ENCODE peak calls at places on chromosomes 13 and 19, in nine cellular contexts. One of them, this sample, is unnamed.

GRCh38 chr19:19349365-19349764 is 28.7 kb downstream of the MAU2 start:
- DNase-seq in stimulated activated CD4-positive, alpha-beta T cell treated with anti-CD3 and anti-CD28 coated beads, Interleukin-4, amount 100 ng/mL, for 24 hours: no peak
- DNase-seq in non-pigmented ciliary epithelial cell: no peak
- DNase-seq in NCI-H774: no peak
- DNase-seq in NAMALWA: no peak
- DNase-seq in fibroblast of the conjunctiva: no peak
- DNase-seq in GM20000: no peak
- DNase-seq in effector memory CD4-positive, alpha-beta T cell: no peak
- DNase-seq in H54: no peak
- DNase-seq in this sample: no peak

GRCh38 chr19:35160629-35161433 is 6.3 kb downstream of the FXYD5 start:
- DNase-seq in stimulated activated CD4-positive, alpha-beta T cell treated with anti-CD3 and anti-CD28 coated beads, Interleukin-4, amount 100 ng/mL, for 24 hours: no peak
- DNase-seq in fibroblast of the conjunctiva: no peak
- DNase-seq in H54: no peak
- DNase-seq in NAMALWA: no peak
- DNase-seq in effector memory CD4-positive, alpha-beta T cell: no peak
- DNase-seq in NCI-H774: no peak
- DNase-seq in GM20000: no peak
- DNase-seq in non-pigmented ciliary epithelial cell: no peak
- DNase-seq in this sample: no peak

GRCh38 chr19:12111176-12111575 is 29.0 kb downstream of the ZNF20 start:
- DNase-seq in H54: no peak
- DNase-seq in effector memory CD4-positive, alpha-beta T cell: no peak
- DNase-seq in NAMALWA: no peak
- DNase-seq in stimulated activated CD4-positive, alpha-beta T cell treated with anti-CD3 and anti-CD28 coated beads, Interleukin-4, amount 100 ng/mL, for 24 hours: no peak
- DNase-seq in NCI-H774: no peak
- DNase-seq in non-pigmented ciliary epithelial cell: no peak
- DNase-seq in GM20000: no peak
- DNase-seq in fibroblast of the conjunctiva: no peak
- DNase-seq in this sample: no peak

GRCh38 chr13:49563513-49563912 is 21.8 kb downstream of the RCBTB1 start:
- DNase-seq in H54: no peak
- DNase-seq in GM20000: no peak
- DNase-seq in effector memory CD4-positive, alpha-beta T cell: no peak
- DNase-seq in NCI-H774: no peak
- DNase-seq in stimulated activated CD4-positive, alpha-beta T cell treated with anti-CD3 and anti-CD28 coated beads, Interleukin-4, amount 100 ng/mL, for 24 hours: no peak
- DNase-seq in non-pigmented ciliary epithelial cell: no peak
- DNase-seq in NAMALWA: no peak
- DNase-seq in fibroblast of the conjunctiva: peak
- DNase-seq in this sample: no peak

GRCh38 chr13:31639443-31640163 is 99.7 kb upstream of the RXFP2 start:
- DNase-seq in NCI-H774: no peak
- DNase-seq in effector memory CD4-positive, alpha-beta T cell: no peak
- DNase-seq in fibroblast of the conjunctiva: no peak
- DNase-seq in stimulated activated CD4-positive, alpha-beta T cell treated with anti-CD3 and anti-CD28 coated beads, Interleukin-4, amount 100 ng/mL, for 24 hours: no peak
- DNase-seq in non-pigmented ciliary epithelial cell: no peak
- DNase-seq in NAMALWA: no peak
- DNase-seq in GM20000: no peak
- DNase-seq in H54: no peak
- DNase-seq in this sample: no peak

GRCh38 chr19:17302391-17303166 is 646 bp downstream of the ABHD8 start:
- DNase-seq in H54: no peak
- DNase-seq in fibroblast of the conjunctiva: no peak
- DNase-seq in non-pigmented ciliary epithelial cell: no peak
- DNase-seq in stimulated activated CD4-positive, alpha-beta T cell treated with anti-CD3 and anti-CD28 coated beads, Interleukin-4, amount 100 ng/mL, for 24 hours: no peak
- DNase-seq in NAMALWA: no peak
- DNase-seq in NCI-H774: no peak
- DNase-seq in GM20000: peak
- DNase-seq in effector memory CD4-positive, alpha-beta T cell: no peak
- DNase-seq in this sample: no peak

GRCh38 chr19:28880735-28881401 is 332.1 kb downstream of the UQCRFS1 start:
- DNase-seq in GM20000: no peak
- DNase-seq in effector memory CD4-positive, alpha-beta T cell: no peak
- DNase-seq in H54: no peak
- DNase-seq in non-pigmented ciliary epithelial cell: no peak
- DNase-seq in stimulated activated CD4-positive, alpha-beta T cell treated with anti-CD3 and anti-CD28 coated beads, Interleukin-4, amount 100 ng/mL, for 24 hours: no peak
- DNase-seq in fibroblast of the conjunctiva: no peak
- DNase-seq in NAMALWA: no peak
- DNase-seq in NCI-H774: no peak
- DNase-seq in this sample: no peak

GRCh38 chr19:48361912-48362311 is 1.8 kb downstream of the TMEM143 start:
- DNase-seq in fibroblast of the conjunctiva: no peak
- DNase-seq in GM20000: no peak
- DNase-seq in stimulated activated CD4-positive, alpha-beta T cell treated with anti-CD3 and anti-CD28 coated beads, Interleukin-4, amount 100 ng/mL, for 24 hours: no peak
- DNase-seq in NAMALWA: no peak
- DNase-seq in non-pigmented ciliary epithelial cell: no peak
- DNase-seq in effector memory CD4-positive, alpha-beta T cell: no peak
- DNase-seq in NCI-H774: no peak
- DNase-seq in H54: no peak
- DNase-seq in this sample: no peak

GRCh38 chr19:16379521-16380313 is 55.1 kb downstream of the KLF2 start:
- DNase-seq in non-pigmented ciliary epithelial cell: no peak
- DNase-seq in NCI-H774: no peak
- DNase-seq in NAMALWA: no peak
- DNase-seq in H54: no peak
- DNase-seq in GM20000: no peak
- DNase-seq in fibroblast of the conjunctiva: no peak
- DNase-seq in stimulated activated CD4-positive, alpha-beta T cell treated with anti-CD3 and anti-CD28 coated beads, Interleukin-4, amount 100 ng/mL, for 24 hours: no peak
- DNase-seq in effector memory CD4-positive, alpha-beta T cell: no peak
- DNase-seq in this sample: no peak

GRCh38 chr19:47661161-47661560 is 52.1 kb upstream of the EHD2 start:
- DNase-seq in NCI-H774: no peak
- DNase-seq in GM20000: no peak
- DNase-seq in NAMALWA: no peak
- DNase-seq in non-pigmented ciliary epithelial cell: no peak
- DNase-seq in effector memory CD4-positive, alpha-beta T cell: no peak
- DNase-seq in stimulated activated CD4-positive, alpha-beta T cell treated with anti-CD3 and anti-CD28 coated beads, Interleukin-4, amount 100 ng/mL, for 24 hours: no peak
- DNase-seq in fibroblast of the conjunctiva: no peak
- DNase-seq in H54: no peak
- DNase-seq in this sample: no peak

GRCh38 chr13:21501709-21502108 is 42.6 kb upstream of the ZDHHC20 start:
- DNase-seq in H54: no peak
- DNase-seq in NCI-H774: no peak
- DNase-seq in non-pigmented ciliary epithelial cell: no peak
- DNase-seq in effector memory CD4-positive, alpha-beta T cell: no peak
- DNase-seq in stimulated activated CD4-positive, alpha-beta T cell treated with anti-CD3 and anti-CD28 coated beads, Interleukin-4, amount 100 ng/mL, for 24 hours: no peak
- DNase-seq in GM20000: no peak
- DNase-seq in fibroblast of the conjunctiva: no peak
- DNase-seq in NAMALWA: peak
- DNase-seq in this sample: no peak

GRCh38 chr19:6587093-6587820 is 3.7 kb downstream of the CD70 start:
- DNase-seq in H54: no peak
- DNase-seq in NCI-H774: no peak
- DNase-seq in effector memory CD4-positive, alpha-beta T cell: no peak
- DNase-seq in stimulated activated CD4-positive, alpha-beta T cell treated with anti-CD3 and anti-CD28 coated beads, Interleukin-4, amount 100 ng/mL, for 24 hours: no peak
- DNase-seq in GM20000: no peak
- DNase-seq in non-pigmented ciliary epithelial cell: no peak
- DNase-seq in NAMALWA: peak
- DNase-seq in fibroblast of the conjunctiva: no peak
- DNase-seq in this sample: no peak

GRCh38 chr13:100796463-100796862 is 121.9 kb upstream of the TMTC4 start:
- DNase-seq in H54: no peak
- DNase-seq in NAMALWA: no peak
- DNase-seq in non-pigmented ciliary epithelial cell: no peak
- DNase-seq in effector memory CD4-positive, alpha-beta T cell: no peak
- DNase-seq in GM20000: no peak
- DNase-seq in NCI-H774: no peak
- DNase-seq in stimulated activated CD4-positive, alpha-beta T cell treated with anti-CD3 and anti-CD28 coated beads, Interleukin-4, amount 100 ng/mL, for 24 hours: no peak
- DNase-seq in fibroblast of the conjunctiva: no peak
- DNase-seq in this sample: no peak

GRCh38 chr13:106997696-106998095 is 429.8 kb upstream of the ARGLU1 start:
- DNase-seq in fibroblast of the conjunctiva: no peak
- DNase-seq in GM20000: no peak
- DNase-seq in H54: no peak
- DNase-seq in stimulated activated CD4-positive, alpha-beta T cell treated with anti-CD3 and anti-CD28 coated beads, Interleukin-4, amount 100 ng/mL, for 24 hours: no peak
- DNase-seq in non-pigmented ciliary epithelial cell: no peak
- DNase-seq in NAMALWA: no peak
- DNase-seq in NCI-H774: no peak
- DNase-seq in effector memory CD4-positive, alpha-beta T cell: no peak
- DNase-seq in this sample: no peak

GRCh38 chr13:74287672-74288169 is 153.5 kb upstream of the KLF12 start:
- DNase-seq in fibroblast of the conjunctiva: peak
- DNase-seq in non-pigmented ciliary epithelial cell: no peak
- DNase-seq in NAMALWA: peak
- DNase-seq in GM20000: peak
- DNase-seq in effector memory CD4-positive, alpha-beta T cell: peak
- DNase-seq in NCI-H774: peak
- DNase-seq in stimulated activated CD4-positive, alpha-beta T cell treated with anti-CD3 and anti-CD28 coated beads, Interleukin-4, amount 100 ng/mL, for 24 hours: peak
- DNase-seq in H54: no peak
- DNase-seq in this sample: peak

GRCh38 chr19:4584670-4585460 is 25.4 kb upstream of the SEMA6B start:
- DNase-seq in non-pigmented ciliary epithelial cell: no peak
- DNase-seq in stimulated activated CD4-positive, alpha-beta T cell treated with anti-CD3 and anti-CD28 coated beads, Interleukin-4, amount 100 ng/mL, for 24 hours: no peak
- DNase-seq in H54: no peak
- DNase-seq in fibroblast of the conjunctiva: no peak
- DNase-seq in NCI-H774: peak
- DNase-seq in effector memory CD4-positive, alpha-beta T cell: no peak
- DNase-seq in GM20000: no peak
- DNase-seq in NAMALWA: no peak
- DNase-seq in this sample: no peak

GRCh38 chr19:47111682-47112165 is 1.9 kb downstream of the ZC3H4 start:
- DNase-seq in non-pigmented ciliary epithelial cell: no peak
- DNase-seq in fibroblast of the conjunctiva: no peak
- DNase-seq in NAMALWA: no peak
- DNase-seq in NCI-H774: no peak
- DNase-seq in stimulated activated CD4-positive, alpha-beta T cell treated with anti-CD3 and anti-CD28 coated beads, Interleukin-4, amount 100 ng/mL, for 24 hours: no peak
- DNase-seq in GM20000: no peak
- DNase-seq in H54: no peak
- DNase-seq in effector memory CD4-positive, alpha-beta T cell: no peak
- DNase-seq in this sample: no peak

GRCh38 chr13:44969858-44970484 is 19.3 kb downstream of the NUFIP1 start:
- DNase-seq in fibroblast of the conjunctiva: peak
- DNase-seq in non-pigmented ciliary epithelial cell: no peak
- DNase-seq in GM20000: no peak
- DNase-seq in H54: no peak
- DNase-seq in stimulated activated CD4-positive, alpha-beta T cell treated with anti-CD3 and anti-CD28 coated beads, Interleukin-4, amount 100 ng/mL, for 24 hours: no peak
- DNase-seq in NCI-H774: peak
- DNase-seq in effector memory CD4-positive, alpha-beta T cell: no peak
- DNase-seq in NAMALWA: peak
- DNase-seq in this sample: peak

GRCh38 chr13:38141792-38142191 is 207.9 kb upstream of the UFM1 start:
- DNase-seq in effector memory CD4-positive, alpha-beta T cell: no peak
- DNase-seq in H54: no peak
- DNase-seq in NCI-H774: no peak
- DNase-seq in non-pigmented ciliary epithelial cell: no peak
- DNase-seq in NAMALWA: no peak
- DNase-seq in GM20000: no peak
- DNase-seq in stimulated activated CD4-positive, alpha-beta T cell treated with anti-CD3 and anti-CD28 coated beads, Interleukin-4, amount 100 ng/mL, for 24 hours: no peak
- DNase-seq in fibroblast of the conjunctiva: no peak
- DNase-seq in this sample: no peak

GRCh38 chr19:35093941-35094647 is 21.5 kb upstream of the FXYD3 start:
- DNase-seq in non-pigmented ciliary epithelial cell: no peak
- DNase-seq in NCI-H774: no peak
- DNase-seq in stimulated activated CD4-positive, alpha-beta T cell treated with anti-CD3 and anti-CD28 coated beads, Interleukin-4, amount 100 ng/mL, for 24 hours: no peak
- DNase-seq in fibroblast of the conjunctiva: no peak
- DNase-seq in H54: no peak
- DNase-seq in GM20000: no peak
- DNase-seq in NAMALWA: no peak
- DNase-seq in effector memory CD4-positive, alpha-beta T cell: no peak
- DNase-seq in this sample: no peak

GRCh38 chr13:26965976-26966375 is 205.4 kb upstream of the GPR12 start:
- DNase-seq in non-pigmented ciliary epithelial cell: no peak
- DNase-seq in NAMALWA: no peak
- DNase-seq in GM20000: no peak
- DNase-seq in NCI-H774: no peak
- DNase-seq in stimulated activated CD4-positive, alpha-beta T cell treated with anti-CD3 and anti-CD28 coated beads, Interleukin-4, amount 100 ng/mL, for 24 hours: no peak
- DNase-seq in H54: no peak
- DNase-seq in fibroblast of the conjunctiva: peak
- DNase-seq in effector memory CD4-positive, alpha-beta T cell: no peak
- DNase-seq in this sample: no peak

GRCh38 chr19:50497030-50497420 is 14.0 kb downstream of the JOSD2 start:
- DNase-seq in non-pigmented ciliary epithelial cell: no peak
- DNase-seq in NCI-H774: no peak
- DNase-seq in stimulated activated CD4-positive, alpha-beta T cell treated with anti-CD3 and anti-CD28 coated beads, Interleukin-4, amount 100 ng/mL, for 24 hours: no peak
- DNase-seq in effector memory CD4-positive, alpha-beta T cell: no peak
- DNase-seq in GM20000: no peak
- DNase-seq in NAMALWA: no peak
- DNase-seq in H54: no peak
- DNase-seq in fibroblast of the conjunctiva: no peak
- DNase-seq in this sample: no peak

GRCh38 chr13:42561752-42562467 is 12.0 kb upstream of the TNFSF11 start:
- DNase-seq in H54: no peak
- DNase-seq in NCI-H774: no peak
- DNase-seq in non-pigmented ciliary epithelial cell: peak
- DNase-seq in effector memory CD4-positive, alpha-beta T cell: no peak
- DNase-seq in stimulated activated CD4-positive, alpha-beta T cell treated with anti-CD3 and anti-CD28 coated beads, Interleukin-4, amount 100 ng/mL, for 24 hours: peak
- DNase-seq in GM20000: no peak
- DNase-seq in NAMALWA: no peak
- DNase-seq in fibroblast of the conjunctiva: no peak
- DNase-seq in this sample: no peak

GRCh38 chr13:47549219-47549752 is 451.8 kb downstream of the SUCLA2 start:
- DNase-seq in fibroblast of the conjunctiva: no peak
- DNase-seq in NCI-H774: no peak
- DNase-seq in non-pigmented ciliary epithelial cell: no peak
- DNase-seq in stimulated activated CD4-positive, alpha-beta T cell treated with anti-CD3 and anti-CD28 coated beads, Interleukin-4, amount 100 ng/mL, for 24 hours: no peak
- DNase-seq in GM20000: no peak
- DNase-seq in NAMALWA: peak
- DNase-seq in effector memory CD4-positive, alpha-beta T cell: no peak
- DNase-seq in H54: no peak
- DNase-seq in this sample: no peak

GRCh38 chr19:722553-723101 is 13.9 kb downstream of the PALM start:
- DNase-seq in H54: no peak
- DNase-seq in stimulated activated CD4-positive, alpha-beta T cell treated with anti-CD3 and anti-CD28 coated beads, Interleukin-4, amount 100 ng/mL, for 24 hours: no peak
- DNase-seq in NAMALWA: peak
- DNase-seq in GM20000: no peak
- DNase-seq in fibroblast of the conjunctiva: no peak
- DNase-seq in NCI-H774: no peak
- DNase-seq in non-pigmented ciliary epithelial cell: no peak
- DNase-seq in effector memory CD4-positive, alpha-beta T cell: no peak
- DNase-seq in this sample: no peak

GRCh38 chr19:35162471-35163326 is 8.2 kb downstream of the FXYD5 start:
- DNase-seq in effector memory CD4-positive, alpha-beta T cell: no peak
- DNase-seq in stimulated activated CD4-positive, alpha-beta T cell treated with anti-CD3 and anti-CD28 coated beads, Interleukin-4, amount 100 ng/mL, for 24 hours: no peak
- DNase-seq in GM20000: no peak
- DNase-seq in non-pigmented ciliary epithelial cell: no peak
- DNase-seq in fibroblast of the conjunctiva: no peak
- DNase-seq in NAMALWA: no peak
- DNase-seq in NCI-H774: no peak
- DNase-seq in H54: no peak
- DNase-seq in this sample: no peak

GRCh38 chr19:38727868-38728660 is 16.2 kb downstream of the CAPN12 start:
- DNase-seq in non-pigmented ciliary epithelial cell: no peak
- DNase-seq in NCI-H774: no peak
- DNase-seq in GM20000: no peak
- DNase-seq in stimulated activated CD4-positive, alpha-beta T cell treated with anti-CD3 and anti-CD28 coated beads, Interleukin-4, amount 100 ng/mL, for 24 hours: no peak
- DNase-seq in NAMALWA: no peak
- DNase-seq in H54: no peak
- DNase-seq in fibroblast of the conjunctiva: no peak
- DNase-seq in effector memory CD4-positive, alpha-beta T cell: no peak
- DNase-seq in this sample: no peak

GRCh38 chr19:18439025-18439909 is 1.3 kb upstream of the ISYNA1 start:
- DNase-seq in GM20000: no peak
- DNase-seq in non-pigmented ciliary epithelial cell: no peak
- DNase-seq in effector memory CD4-positive, alpha-beta T cell: no peak
- DNase-seq in fibroblast of the conjunctiva: no peak
- DNase-seq in H54: no peak
- DNase-seq in stimulated activated CD4-positive, alpha-beta T cell treated with anti-CD3 and anti-CD28 coated beads, Interleukin-4, amount 100 ng/mL, for 24 hours: no peak
- DNase-seq in NCI-H774: no peak
- DNase-seq in NAMALWA: peak
- DNase-seq in this sample: no peak

GRCh38 chr19:425056-425455 is 16.1 kb upstream of the C2CD4C start:
- DNase-seq in NCI-H774: no peak
- DNase-seq in fibroblast of the conjunctiva: no peak
- DNase-seq in NAMALWA: no peak
- DNase-seq in H54: no peak
- DNase-seq in stimulated activated CD4-positive, alpha-beta T cell treated with anti-CD3 and anti-CD28 coated beads, Interleukin-4, amount 100 ng/mL, for 24 hours: no peak
- DNase-seq in GM20000: no peak
- DNase-seq in non-pigmented ciliary epithelial cell: no peak
- DNase-seq in effector memory CD4-positive, alpha-beta T cell: no peak
- DNase-seq in this sample: no peak

This sample was measured in AG09319.